ENCODE peak calls at places on chromosomes 11 and 22, in six cellular contexts. O is left ventricle myocardium inferior, Q is H9, S is testis, Y is BE2C, A is transverse colon. X is an unnamed sample.

GRCh38 chr11:7520011-7520942 is 6.5 kb downstream of the PPFIBP2 start:
- DNase-seq in A (no peak), Y (no peak), S (no peak), Q (no peak), O (no peak), X (no peak)

GRCh38 chr11:118084656-118085055 is 2.1 kb downstream of the SMIM35 start:
- DNase-seq in Y (no peak), Q (no peak), S (no peak), O (no peak), A (no peak), X (no peak)

GRCh38 chr22:30830907-30831306 is 136.2 kb downstream of the OSBP2 start:
- DNase-seq in Y (no peak), O (no peak), Q (no peak), A (peak; percentile 26), S (no peak), X (peak; percentile 49)

GRCh38 chr11:47352556-47352955 is at the start of gene MYBPC3:
- DNase-seq in A (no peak), Y (no peak), O (peak; percentile 66), S (no peak), Q (no peak), X (no peak)

GRCh38 chr22:30233582-30233981 is 13.0 kb downstream of the LIF start:
- DNase-seq in S (no peak), O (no peak), A (no peak), Y (no peak), Q (no peak), X (no peak)

GRCh38 chr11:115848080-115848479 is 343.9 kb upstream of the CADM1 start:
- DNase-seq in Q (no peak), S (no peak), Y (no peak), A (no peak), O (no peak), X (no peak)

GRCh38 chr11:33881651-33882279 is 10.1 kb downstream of the LMO2 start:
- DNase-seq in Y (no peak), Q (no peak), A (no peak), S (no peak), O (no peak), X (no peak)

GRCh38 chr11:3860360-3860759 is 4.9 kb downstream of the STIM1 start:
- DNase-seq in Q (no peak), Y (no peak), O (no peak), S (no peak), A (no peak), X (no peak)

GRCh38 chr11:64449381-64450167 is 90.6 kb downstream of the RPS6KA4 start:
- DNase-seq in A (peak; percentile 75), Y (peak; percentile 68), S (peak; percentile 74), Q (peak; percentile 91), O (peak; percentile 36), X (no peak)

GRCh38 chr11:28026634-28027290 is 81.2 kb downstream of the KIF18A start:
- DNase-seq in Q (no peak), S (no peak), A (no peak), Y (no peak), O (no peak), X (no peak)
- TF ChIP-seq CTCF in Q (no peak), S (no peak), A (no peak), Y (no peak), O (no peak), X (no peak)

GRCh38 chr22:19472233-19472632 is 6.8 kb downstream of the UFD1 start:
- DNase-seq in Y (no peak), S (no peak), O (no peak), A (no peak), Q (no peak), X (no peak)

GRCh38 chr22:19471572-19471971 is 7.4 kb downstream of the UFD1 start:
- DNase-seq in Q (no peak), Y (no peak), S (no peak), O (no peak), A (no peak), X (no peak)

GRCh38 chr22:19476023-19476422 is 3.0 kb downstream of the UFD1 start:
- DNase-seq in Y (no peak), O (no peak), Q (no peak), S (no peak), A (no peak), X (no peak)

GRCh38 chr22:19470010-19470409 is 9.0 kb downstream of the UFD1 start:
- DNase-seq in A (no peak), Y (no peak), S (no peak), O (no peak), Q (no peak), X (no peak)

DNA sequence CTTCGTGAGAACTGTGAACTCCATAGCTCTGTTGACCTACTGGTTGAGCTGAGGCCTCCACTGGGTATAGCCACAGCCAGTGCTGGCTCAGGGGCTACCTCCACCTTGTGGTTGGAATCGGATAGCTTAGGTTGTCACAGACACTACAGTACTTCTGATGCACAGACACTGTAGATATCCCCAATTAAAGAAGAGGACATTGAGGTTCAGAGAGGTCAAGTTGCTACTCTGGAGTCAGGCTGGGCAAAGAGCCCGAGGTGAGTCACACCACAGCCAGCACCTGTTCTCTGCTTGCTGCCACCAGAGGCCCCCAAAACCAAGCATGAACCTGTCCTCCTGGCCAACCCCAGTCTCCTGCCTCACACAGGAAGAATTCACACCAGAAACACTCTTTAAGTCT is 5.4 kb downstream of the UFD1 start:
- DNase-seq in Q (no peak), Y (no peak), O (no peak), A (no peak), S (no peak), X (no peak)
- TF ChIP-seq CTCF in Q (peak; percentile 32), Y (peak; percentile 10), O (no peak), A (no peak), S (no peak), X (no peak)

DNA sequence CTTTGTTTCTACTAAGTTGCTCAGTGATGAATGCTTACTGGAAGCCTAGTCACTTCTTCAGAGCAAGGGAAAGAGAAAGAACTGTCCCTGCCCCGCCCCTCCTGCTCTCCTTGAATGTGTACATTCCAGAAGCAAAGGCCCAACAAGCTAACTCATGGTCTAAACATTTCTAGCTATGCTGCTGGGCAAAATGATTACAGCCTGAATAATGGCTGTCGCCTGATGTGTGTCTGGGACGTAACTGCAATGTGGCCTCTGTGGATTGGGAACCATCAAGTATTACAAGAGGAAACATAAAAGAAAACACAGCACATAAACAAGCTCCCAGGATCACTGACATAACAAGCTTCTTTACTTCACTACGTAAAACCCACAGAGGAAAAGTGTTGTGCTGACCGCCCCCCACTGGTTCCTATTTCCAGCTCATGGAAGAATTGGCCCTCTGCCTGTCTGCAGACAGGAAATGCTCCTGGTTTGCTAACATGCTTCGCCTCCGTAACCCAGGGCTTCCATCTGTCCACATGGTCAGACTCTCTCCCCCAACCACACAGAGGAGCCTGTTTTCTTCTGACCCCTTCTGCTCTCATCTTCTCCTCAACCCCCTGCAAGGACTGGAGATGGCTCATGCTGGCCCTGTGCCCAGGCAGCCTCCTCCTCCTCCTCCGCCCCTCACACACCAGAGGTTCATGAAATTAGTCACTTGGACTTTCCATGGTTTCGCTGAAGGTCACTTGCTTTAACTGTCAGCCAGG is 187.2 kb downstream of the MAML2 start:
- DNase-seq in S (peak; percentile 69), O (peak; percentile 73), A (peak; percentile 61), Q (peak; percentile 51), Y (peak; percentile 71), X (peak; percentile 91)
- TF ChIP-seq CTCF in S (no peak), O (peak; percentile 54), A (no peak), Q (peak; percentile 25), Y (peak; percentile 61), X (peak; percentile 57)

GRCh38 chr22:40679964-40680818 is 907 bp downstream of the MCHR1 start:
- DNase-seq in Q (no peak), S (peak; percentile 36), O (no peak), Y (peak; percentile 54), A (no peak), X (no peak)
- TF ChIP-seq CTCF in Q (peak; percentile 37), S (no peak), O (no peak), Y (peak; percentile 60), A (no peak), X (peak; percentile 16)

DNA sequence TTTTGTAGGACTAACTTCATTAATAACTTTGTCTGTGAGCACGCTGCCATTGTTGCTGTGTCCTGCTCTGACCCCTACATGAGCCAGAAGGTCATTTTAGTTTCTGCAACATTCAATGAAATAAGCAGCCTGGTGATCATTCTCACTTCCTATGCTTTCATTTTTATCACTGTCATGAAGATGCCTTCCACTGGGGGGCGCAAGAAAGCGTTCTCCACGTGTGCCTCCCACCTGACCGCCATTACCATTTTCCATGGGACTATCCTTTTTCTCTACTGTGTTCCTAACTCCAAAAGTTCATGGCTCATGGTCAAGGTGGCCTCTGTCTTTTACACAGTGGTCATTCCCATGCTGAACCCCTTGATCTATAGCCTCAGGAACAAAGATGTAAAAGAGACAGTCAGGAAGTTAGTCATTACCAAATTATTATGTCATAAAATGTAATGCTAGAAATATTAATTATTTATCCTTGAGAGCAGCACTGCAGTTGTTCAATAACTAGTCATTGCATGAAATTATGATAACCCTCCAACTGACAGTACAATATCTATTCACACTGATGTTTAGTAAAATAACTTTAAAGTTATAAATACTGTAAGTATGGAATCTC is 46.4 kb upstream of the OR5D13 start:
- DNase-seq in Y (peak; percentile 24), S (peak; percentile 59), O (no peak), Q (no peak), A (no peak), X (no peak)
- TF ChIP-seq CTCF in Y (peak; percentile 43), S (peak; percentile 48), O (no peak), Q (peak; percentile 27), A (no peak), X (no peak)

DNA sequence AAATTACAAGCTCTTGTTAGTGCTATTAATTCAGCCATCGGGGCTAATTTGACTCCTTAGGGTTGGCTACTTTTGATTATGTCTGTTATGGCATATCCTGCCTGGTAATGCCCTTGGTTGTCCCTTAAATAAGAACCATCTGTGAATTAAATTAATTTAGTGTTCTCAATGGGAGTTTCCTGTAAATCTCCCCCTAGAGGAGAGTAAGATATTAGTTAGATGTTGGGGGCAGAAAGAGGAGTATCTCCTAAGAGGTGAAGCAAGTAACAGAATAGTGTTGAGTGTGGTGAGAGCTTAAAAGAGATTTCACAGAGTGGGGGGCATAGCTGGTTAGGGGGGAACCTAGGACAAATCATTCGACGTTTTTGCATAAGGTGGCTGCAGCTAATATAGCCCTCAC is 1126.9 kb downstream of the JRKL start:
- DNase-seq in O (no peak), Q (no peak), Y (no peak), A (no peak), S (no peak), X (no peak)
- TF ChIP-seq CTCF in O (no peak), Q (peak; percentile 53), Y (peak; percentile 39), A (no peak), S (no peak), X (no peak)

DNA sequence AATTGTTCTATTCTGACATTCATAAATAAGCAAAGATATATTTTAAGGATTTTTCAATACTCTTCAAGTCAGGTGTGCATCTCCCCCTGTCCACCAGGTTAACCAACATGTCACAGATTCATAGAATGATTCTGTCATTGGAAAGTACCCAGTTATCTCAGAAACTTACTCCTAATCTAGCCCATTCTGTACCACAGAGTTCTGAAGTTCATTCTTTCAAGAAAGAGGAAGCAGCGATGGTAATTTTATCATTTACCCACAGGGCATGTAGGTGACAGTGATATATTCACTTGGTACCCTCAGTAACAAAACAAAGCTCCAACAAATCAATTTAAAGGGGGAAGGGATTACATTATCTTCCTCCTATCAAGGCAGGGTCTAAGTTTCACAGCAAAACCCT is 18.9 kb upstream of the MPPED2 start:
- DNase-seq in S (no peak), A (no peak), Q (no peak), Y (no peak), O (no peak), X (no peak)
- TF ChIP-seq CTCF in S (no peak), A (no peak), Q (no peak), Y (no peak), O (no peak), X (no peak)

X was measured in osteocyte.